ENCODE peak calls at places on chromosomes 4 and X, in four cellular contexts. M is K562, Q is H1, Z is GM12878. X is an unnamed sample.

GRCh38 chrX:46637937-46638336 is 64.4 kb downstream of the CHST7 start:
- DNase-seq in Z (peak; percentile 60), M (no peak), Q (no peak), X (no peak)

GRCh38 chr4:184755278-184755677 is 21.4 kb upstream of the CENPU start:
- DNase-seq in Z (no peak), M (no peak), Q (no peak), X (no peak)

GRCh38 chr4:70863099-70863790 is 23.6 kb upstream of the GRSF1 start:
- DNase-seq in Z (peak; percentile 52), M (no peak), Q (no peak), X (no peak)

GRCh38 chr4:164706675-164707074 is 47.3 kb upstream of the SMIM31 start:
- DNase-seq in Q (no peak), Z (no peak), M (no peak), X (no peak)

GRCh38 chr4:160956875-160957274 is 1206.9 kb downstream of the FSTL5 start:
- DNase-seq in Q (no peak), M (no peak), Z (no peak), X (no peak)

GRCh38 chr4:183876268-183876934 is 28.7 kb upstream of the STOX2 start:
- DNase-seq in M (no peak), Z (no peak), Q (no peak), X (peak; percentile 88)

GRCh38 chr4:147707892-147708672 is 23.8 kb upstream of the ARHGAP10 start:
- DNase-seq in M (peak; percentile 19), Q (peak; percentile 53), Z (no peak), X (peak; percentile 57)

GRCh38 chr4:3771167-3771809 is 5.1 kb downstream of the ADRA2C start:
- DNase-seq in Q (no peak), Z (no peak), M (no peak), X (no peak)

GRCh38 chr4:132344924-132345828 is 803.9 kb upstream of the PCDH10 start:
- DNase-seq in M (peak; percentile 62), Z (no peak), Q (no peak), X (peak; percentile 46)

GRCh38 chrX:7061429-7061828 is 86.1 kb upstream of the STS start:
- DNase-seq in Z (no peak), M (no peak), Q (no peak), X (no peak)

DNA sequence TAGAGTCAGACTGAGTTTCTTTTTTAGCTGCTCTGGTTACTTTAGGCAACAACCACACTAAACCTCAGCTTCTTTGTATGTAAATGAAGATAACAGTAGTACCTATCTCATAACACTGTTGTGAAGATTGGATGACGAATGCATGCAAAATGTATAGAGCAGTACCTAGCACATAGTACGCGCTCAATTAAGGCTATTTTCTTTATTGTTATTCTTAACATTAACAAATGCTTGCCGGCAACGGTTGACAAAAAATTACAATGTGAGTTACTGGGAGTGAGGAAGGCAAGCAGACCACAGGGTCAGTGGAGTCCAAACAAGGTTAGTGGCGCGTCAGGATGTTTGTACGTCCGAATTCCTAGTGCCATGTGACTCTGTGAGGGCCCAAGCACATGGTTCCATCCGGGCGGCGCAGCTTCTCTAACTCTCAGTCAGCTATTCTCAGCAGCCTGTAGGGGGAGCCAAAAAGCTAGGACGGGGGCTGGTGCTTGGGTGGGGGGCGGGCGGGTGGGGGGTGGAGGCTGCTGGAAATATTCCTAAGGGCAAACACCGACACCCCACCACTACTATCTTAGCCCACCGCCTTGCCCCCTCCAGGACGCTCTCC is 795 bp upstream of the NALF2 start:
- DNase-seq in M (no peak), Q (no peak), Z (no peak), X (peak; percentile 71)
- TF ChIP-seq NRF1 in M (no peak), Q (no peak), Z (no peak), X (no peak)

GRCh38 chrX:19679787-19680186 is 164.5 kb upstream of the MAP3K15 start:
- DNase-seq in Z (no peak), M (no peak), Q (no peak), X (no peak)

GRCh38 chrX:19680580-19680979 is 165.3 kb upstream of the MAP3K15 start:
- DNase-seq in Z (no peak), Q (no peak), M (no peak), X (no peak)

GRCh38 chrX:19682712-19683331 is 167.5 kb upstream of the MAP3K15 start:
- DNase-seq in M (no peak), Z (no peak), Q (no peak), X (peak; percentile 55)

GRCh38 chrX:19677121-19677520 is 161.8 kb upstream of the MAP3K15 start:
- DNase-seq in Q (no peak), Z (no peak), M (no peak), X (no peak)

GRCh38 chrX:19678941-19679340 is 163.6 kb upstream of the MAP3K15 start:
- DNase-seq in Z (peak; percentile 13), M (no peak), Q (no peak), X (no peak)
- TF ChIP-seq NRF1 in Z (no peak), M (no peak), Q (no peak), X (no peak)

DNA sequence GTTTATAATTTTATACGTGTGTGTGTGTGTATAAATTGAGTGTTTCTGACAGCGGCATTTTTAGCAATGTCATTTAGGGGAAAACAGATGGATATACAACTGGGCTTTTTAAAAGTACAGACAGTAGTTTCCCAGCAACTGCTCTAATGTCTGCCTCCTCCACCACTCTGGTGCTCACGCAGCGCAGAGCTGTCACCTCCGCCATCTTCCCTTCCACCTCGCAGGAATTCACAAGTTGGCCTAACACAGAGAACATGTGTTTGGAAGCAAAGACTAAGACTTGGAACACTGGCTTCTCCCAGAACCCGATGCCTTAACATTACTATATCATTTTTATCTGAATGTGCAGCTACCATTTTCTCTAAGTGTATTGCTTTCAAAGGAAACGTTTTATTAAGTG is 158.3 kb upstream of the FSTL5 start:
- DNase-seq in Q (no peak), Z (no peak), M (no peak), X (no peak)
- TF ChIP-seq NRF1 in Q (no peak), Z (no peak), M (no peak), X (no peak)

DNA sequence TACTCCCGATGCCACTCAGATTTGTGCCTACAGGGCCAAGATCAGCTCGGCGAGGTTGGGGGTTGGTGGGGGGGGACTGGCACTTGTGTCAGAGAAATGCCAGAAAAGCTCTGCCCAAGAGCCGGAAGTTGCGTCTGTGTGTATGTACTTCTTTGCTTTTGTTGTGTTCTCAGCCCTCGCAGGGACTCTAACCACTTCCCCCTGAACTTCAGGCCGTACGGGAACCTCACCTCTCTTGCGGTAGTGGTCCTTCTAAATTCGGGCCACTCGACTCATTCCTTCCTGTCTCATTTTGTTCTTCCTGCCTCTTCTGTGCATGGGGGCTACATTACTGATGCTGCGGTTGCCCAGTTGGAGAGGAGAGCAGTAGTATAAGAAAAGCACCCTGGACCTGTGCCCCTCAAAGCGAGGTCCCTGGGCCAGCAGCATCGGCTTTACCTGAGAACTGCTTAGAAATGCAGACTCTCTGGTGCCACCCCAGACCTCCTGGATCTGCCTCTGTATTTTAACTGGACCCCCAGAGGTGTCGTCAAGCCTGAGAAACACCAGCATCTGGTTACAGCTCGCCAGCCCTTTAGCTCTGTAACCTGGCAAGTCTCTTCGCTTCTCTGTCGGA is 146.3 kb upstream of the RPS6KA3 start:
- DNase-seq in Q (no peak), Z (no peak), M (no peak), X (no peak)
- TF ChIP-seq NRF1 in Q (no peak), Z (no peak), M (no peak), X (no peak)

X was measured in SK-N-SH.